ENCODE peak calls at places on chromosome 3, in seven cellular contexts. T, B, L, D, R, F and A are unnamed samples.

GRCh38 chr3:196122021-196122687 is 40.3 kb upstream of the TFRC start:
- DNase-seq in T (no peak), B (no peak), L (no peak), D (peak; percentile 29), R (no peak), F (no peak), A (no peak)

GRCh38 chr3:176663376-176663775 is 533.9 kb downstream of the TBL1XR1 start:
- DNase-seq in T (no peak), B (no peak), L (no peak), D (no peak), R (no peak), F (no peak), A (no peak)

GRCh38 chr3:70085613-70086012 is 86.1 kb downstream of the SAMMSON start:
- DNase-seq in T (no peak), B (no peak), L (no peak), D (no peak), R (no peak), F (no peak), A (no peak)

GRCh38 chr3:35739964-35740527 is 100.7 kb downstream of the ARPP21 start:
- DNase-seq in T (no peak), B (no peak), L (no peak), D (no peak), R (no peak), F (no peak), A (no peak)

GRCh38 chr3:184651945-184652344 is 59.9 kb downstream of the MAGEF1 start:
- DNase-seq in T (no peak), B (no peak), L (no peak), D (no peak), R (no peak), F (no peak), A (no peak)

GRCh38 chr3:111547645-111548044 is 5.6 kb downstream of the CD96 start:
- DNase-seq in T (no peak), B (peak; percentile 23), L (peak; percentile 70), D (no peak), R (peak; percentile 14), F (no peak), A (no peak)

GRCh38 chr3:42314411-42314810 is 48.4 kb upstream of the CCK start:
- DNase-seq in T (no peak), B (no peak), L (no peak), D (no peak), R (no peak), F (no peak), A (no peak)

GRCh38 chr3:51975857-51976549 is 1.1 kb downstream of the ABHD14A start:
- DNase-seq in T (peak; percentile 78), B (no peak), L (no peak), D (peak; percentile 50), R (peak; percentile 75), F (peak; percentile 94), A (peak; percentile 81)

GRCh38 chr3:8368598-8368997 is 133.0 kb upstream of the LMCD1 start:
- DNase-seq in T (no peak), B (no peak), L (no peak), D (no peak), R (no peak), F (no peak), A (no peak)

GRCh38 chr3:8369638-8370037 is 132.0 kb upstream of the LMCD1 start:
- DNase-seq in T (no peak), B (no peak), L (no peak), D (no peak), R (no peak), F (no peak), A (no peak)

GRCh38 chr3:8371955-8372600 is 129.5 kb upstream of the LMCD1 start:
- DNase-seq in T (no peak), B (no peak), L (no peak), D (peak; percentile 27), R (no peak), F (no peak), A (no peak)

GRCh38 chr3:8366214-8366613 is 135.4 kb upstream of the LMCD1 start:
- DNase-seq in T (no peak), B (no peak), L (no peak), D (no peak), R (no peak), F (no peak), A (no peak)

GRCh38 chr3:8371085-8371551 is 130.5 kb upstream of the LMCD1 start:
- DNase-seq in T (no peak), B (no peak), L (no peak), D (no peak), R (no peak), F (no peak), A (no peak)
- H3K9me3 ChIP-seq in T (no peaks in the 10 kb centered on the region), B (no peaks in the 10 kb centered on the region), L (no peaks in the 10 kb centered on the region), D (no peaks in the 10 kb centered on the region), R (no peaks in the 10 kb centered on the region), F (no peaks in the 10 kb centered on the region), A (no peaks in the 10 kb centered on the region)

GRCh38 chr3:127363171-127363570 is 75.3 kb upstream of the PRR20G start:
- DNase-seq in T (no peak), B (no peak), L (no peak), D (no peak), R (no peak), F (no peak), A (no peak)
- H3K27ac ChIP-seq in T (no peak overlapping the region), B (no peak overlapping the region), L (no peak overlapping the region), D (no peak overlapping the region), R (no peak overlapping the region), F (no peak overlapping the region), A (no peak overlapping the region)

GRCh38 chr3:129314757-129315385 is 36.2 kb downstream of the HMCES start:
- DNase-seq in T (peak; percentile 92), B (peak; percentile 28), L (no peak), D (peak; percentile 92), R (peak; percentile 85), F (peak; percentile 95), A (peak; percentile 83)

GRCh38 chr3:129315386-129315991 is 36.8 kb downstream of the HMCES start:
- DNase-seq in T (peak; percentile 53), B (peak; percentile 26), L (no peak), D (no peak), R (peak; percentile 44), F (no peak), A (peak; percentile 44)

GRCh38 chr3:129317014-129317771 is 38.5 kb downstream of the HMCES start:
- DNase-seq in T (peak; percentile 33), B (no peak), L (no peak), D (no peak), R (no peak), F (peak; percentile 58), A (no peak)

GRCh38 chr3:129317876-129318275 is 39.2 kb downstream of the HMCES start:
- DNase-seq in T (no peak), B (no peak), L (no peak), D (no peak), R (peak; percentile 49), F (peak; percentile 62), A (no peak)

DNA sequence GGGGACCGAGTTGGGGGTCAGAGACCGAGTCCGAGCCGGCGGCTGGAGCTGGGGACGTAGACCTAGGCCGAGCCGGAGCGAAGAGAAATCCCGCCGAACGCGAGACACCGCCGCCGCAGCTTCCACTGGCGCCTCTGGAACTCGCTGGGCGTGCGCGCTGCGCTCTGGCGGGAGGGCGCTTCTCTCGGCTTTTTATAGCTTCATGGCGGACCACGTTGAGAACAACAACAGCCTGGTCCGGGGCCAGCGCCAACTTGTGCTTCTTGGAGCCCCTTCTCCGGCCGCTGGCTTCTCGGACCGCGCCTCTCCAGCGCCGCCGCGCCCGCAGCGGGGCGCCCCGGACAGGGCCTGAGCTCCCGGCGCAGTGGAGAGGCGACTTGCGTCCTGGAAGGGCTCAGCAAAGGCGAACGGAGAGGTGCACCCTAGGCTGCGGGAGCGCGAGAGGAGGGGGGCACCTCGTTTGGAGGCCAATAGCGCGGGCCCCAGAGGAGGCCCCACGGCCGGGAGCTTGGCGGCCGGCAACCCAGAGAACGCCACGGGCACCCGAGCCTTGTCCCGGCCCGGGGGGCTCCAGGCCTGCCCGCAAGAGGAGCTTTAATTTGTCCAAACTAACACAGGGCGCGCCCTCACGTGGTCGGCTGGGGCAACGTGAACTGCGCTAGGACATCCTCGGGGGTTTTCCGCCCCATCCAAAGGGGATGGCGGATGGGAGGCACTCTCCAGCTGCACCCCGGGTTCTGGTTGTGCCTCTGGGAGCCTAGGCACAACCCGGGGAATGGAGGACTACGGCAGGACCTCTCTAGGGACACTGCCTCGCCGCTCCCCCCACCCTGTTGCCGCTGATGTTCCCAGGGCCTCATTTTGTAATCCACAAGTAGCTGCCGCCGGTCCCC is 37.7 kb downstream of the HMCES start:
- DNase-seq in T (peak; percentile 88), B (peak; percentile 89), L (no peak), D (peak; percentile 68), R (peak; percentile 89), F (peak; percentile 91), A (peak; percentile 93)
- TF ChIP-seq CTCF in T (peak; percentile 59), B (peak; percentile 80), L (peak; percentile 71), D (peak; percentile 78), R (peak; percentile 59), F (peak; percentile 68), A (peak; percentile 45)

GRCh38 chr3:128919988-128920387 is 40.6 kb downstream of the ACAD9 start:
- DNase-seq in T (no peak), B (no peak), L (no peak), D (no peak), R (no peak), F (peak; percentile 27), A (no peak)

GRCh38 chr3:128923607-128924385 is 44.4 kb downstream of the ACAD9 start:
- DNase-seq in T (no peak), B (no peak), L (no peak), D (no peak), R (no peak), F (peak; percentile 5), A (no peak)

GRCh38 chr3:128917291-128917690 is 37.9 kb downstream of the ACAD9 start:
- DNase-seq in T (no peak), B (no peak), L (no peak), D (no peak), R (no peak), F (peak; percentile 12), A (no peak)

GRCh38 chr3:128922804-128923459 is 43.5 kb downstream of the ACAD9 start:
- DNase-seq in T (no peak), B (peak; percentile 42), L (no peak), D (no peak), R (no peak), F (peak; percentile 25), A (no peak)
- H3K9me3 ChIP-seq in T (no peaks in the 10 kb centered on the region), B (no peaks in the 10 kb centered on the region), L (peaks cover 4% of the 10 kb centered on the region), D (no peaks in the 10 kb centered on the region), R (peaks cover 6% of the 10 kb centered on the region), F (no peaks in the 10 kb centered on the region), A (no peaks in the 10 kb centered on the region)

GRCh38 chr3:56823984-56824703 is 22.4 kb upstream of the ARHGEF3 start:
- DNase-seq in T (no peak), B (no peak), L (no peak), D (no peak), R (no peak), F (no peak), A (no peak)
- H3K27ac ChIP-seq in T (peak overlapping the region; percentile 65), B (no peak overlapping the region), L (no peak overlapping the region), D (peak overlapping the region; percentile 32), R (no peak overlapping the region), F (no peak overlapping the region), A (no peak overlapping the region)

GRCh38 chr3:66378256-66378655 is 122.6 kb downstream of the LRIG1 start:
- DNase-seq in T (no peak), B (no peak), L (no peak), D (no peak), R (no peak), F (no peak), A (no peak)
- TF ChIP-seq CTCF in T (no peak), B (peak; percentile 55), L (peak; percentile 63), D (peak; percentile 41), R (peak; percentile 41), F (peak; percentile 43), A (peak; percentile 45)

GRCh38 chr3:152389316-152389934 is 120.7 kb downstream of the MBNL1 start:
- DNase-seq in T (no peak), B (no peak), L (no peak), D (no peak), R (no peak), F (no peak), A (no peak)
- H3K9me3 ChIP-seq in T (no peaks in the 10 kb centered on the region), B (no peaks in the 10 kb centered on the region), L (no peaks in the 10 kb centered on the region), D (no peaks in the 10 kb centered on the region), R (no peaks in the 10 kb centered on the region), F (no peaks in the 10 kb centered on the region), A (no peaks in the 10 kb centered on the region)

GRCh38 chr3:59237121-59237520 is 187.3 kb upstream of the CFAP20DC start:
- DNase-seq in T (no peak), B (no peak), L (no peak), D (no peak), R (no peak), F (no peak), A (no peak)
- H3K27ac ChIP-seq in T (no peak overlapping the region), B (no peak overlapping the region), L (no peak overlapping the region), D (no peak overlapping the region), R (no peak overlapping the region), F (no peak overlapping the region), A (no peak overlapping the region)